ENCODE peak calls at places on chromosomes 12 and 14, in seven cellular contexts. One of them, this sample, is unnamed.

GRCh38 chr12:8644345-8645248 is 18.0 kb downstream of the MFAP5 start:
- DNase-seq in ELR: no peak
- DNase-seq in hippocampal formation: no peak
- DNase-seq in GM12865: peak; percentile 90
- DNase-seq in T follicular helper cell: peak; percentile 17
- DNase-seq in cardiac muscle cell: no peak
- DNase-seq in stimulated activated CD8-positive, alpha-beta memory T cell treated with anti-CD3 and anti-CD28 coated beads, Interleukin-15, amount 100 ng/mL, for 1 hour: peak; percentile 6
- DNase-seq in this sample: no peak

GRCh38 chr12:106188249-106188648 is 49.5 kb upstream of the NUAK1 start:
- DNase-seq in ELR: no peak
- DNase-seq in hippocampal formation: no peak
- DNase-seq in GM12865: no peak
- DNase-seq in T follicular helper cell: no peak
- DNase-seq in cardiac muscle cell: no peak
- DNase-seq in stimulated activated CD8-positive, alpha-beta memory T cell treated with anti-CD3 and anti-CD28 coated beads, Interleukin-15, amount 100 ng/mL, for 1 hour: no peak
- DNase-seq in this sample: no peak

GRCh38 chr12:30839643-30840190 is 85.0 kb upstream of the CAPRIN2 start:
- DNase-seq in ELR: no peak
- DNase-seq in hippocampal formation: no peak
- DNase-seq in GM12865: no peak
- DNase-seq in T follicular helper cell: no peak
- DNase-seq in cardiac muscle cell: peak; percentile 2
- DNase-seq in stimulated activated CD8-positive, alpha-beta memory T cell treated with anti-CD3 and anti-CD28 coated beads, Interleukin-15, amount 100 ng/mL, for 1 hour: no peak
- DNase-seq in this sample: no peak

GRCh38 chr14:104090071-104090748 is 4.7 kb downstream of the ASPG start:
- DNase-seq in ELR: no peak
- DNase-seq in hippocampal formation: no peak
- DNase-seq in GM12865: no peak
- DNase-seq in T follicular helper cell: no peak
- DNase-seq in cardiac muscle cell: no peak
- DNase-seq in stimulated activated CD8-positive, alpha-beta memory T cell treated with anti-CD3 and anti-CD28 coated beads, Interleukin-15, amount 100 ng/mL, for 1 hour: no peak
- DNase-seq in this sample: no peak

GRCh38 chr12:53533476-53533875 is 26.2 kb upstream of the NPFF start:
- DNase-seq in ELR: no peak
- DNase-seq in hippocampal formation: no peak
- DNase-seq in GM12865: no peak
- DNase-seq in T follicular helper cell: no peak
- DNase-seq in cardiac muscle cell: no peak
- DNase-seq in stimulated activated CD8-positive, alpha-beta memory T cell treated with anti-CD3 and anti-CD28 coated beads, Interleukin-15, amount 100 ng/mL, for 1 hour: no peak
- DNase-seq in this sample: no peak

GRCh38 chr12:108833757-108834472 is 23.5 kb downstream of the SSH1 start:
- DNase-seq in ELR: peak; percentile 61
- DNase-seq in hippocampal formation: peak; percentile 15
- DNase-seq in GM12865: no peak
- DNase-seq in T follicular helper cell: no peak
- DNase-seq in cardiac muscle cell: no peak
- DNase-seq in stimulated activated CD8-positive, alpha-beta memory T cell treated with anti-CD3 and anti-CD28 coated beads, Interleukin-15, amount 100 ng/mL, for 1 hour: no peak
- DNase-seq in this sample: no peak

GRCh38 chr14:56813143-56813551 is 2.9 kb upstream of the OTX2 start:
- DNase-seq in ELR: no peak
- DNase-seq in hippocampal formation: no peak
- DNase-seq in GM12865: no peak
- DNase-seq in T follicular helper cell: no peak
- DNase-seq in cardiac muscle cell: no peak
- DNase-seq in stimulated activated CD8-positive, alpha-beta memory T cell treated with anti-CD3 and anti-CD28 coated beads, Interleukin-15, amount 100 ng/mL, for 1 hour: no peak
- DNase-seq in this sample: no peak

GRCh38 chr12:65827827-65828231 is 3.5 kb downstream of the HMGA2 start:
- DNase-seq in ELR: peak; percentile 44
- DNase-seq in hippocampal formation: no peak
- DNase-seq in GM12865: no peak
- DNase-seq in T follicular helper cell: no peak
- DNase-seq in cardiac muscle cell: peak; percentile 20
- DNase-seq in stimulated activated CD8-positive, alpha-beta memory T cell treated with anti-CD3 and anti-CD28 coated beads, Interleukin-15, amount 100 ng/mL, for 1 hour: no peak
- DNase-seq in this sample: no peak

GRCh38 chr14:89813485-89814080 is 140.9 kb downstream of the EFCAB11 start:
- DNase-seq in ELR: peak; percentile 71
- DNase-seq in hippocampal formation: no peak
- DNase-seq in GM12865: no peak
- DNase-seq in T follicular helper cell: no peak
- DNase-seq in cardiac muscle cell: peak; percentile 42
- DNase-seq in stimulated activated CD8-positive, alpha-beta memory T cell treated with anti-CD3 and anti-CD28 coated beads, Interleukin-15, amount 100 ng/mL, for 1 hour: no peak
- DNase-seq in this sample: no peak

GRCh38 chr12:28708918-28709371 is 440.1 kb upstream of the FAR2 start:
- DNase-seq in ELR: no peak
- DNase-seq in hippocampal formation: no peak
- DNase-seq in GM12865: no peak
- DNase-seq in T follicular helper cell: no peak
- DNase-seq in cardiac muscle cell: no peak
- DNase-seq in stimulated activated CD8-positive, alpha-beta memory T cell treated with anti-CD3 and anti-CD28 coated beads, Interleukin-15, amount 100 ng/mL, for 1 hour: no peak
- DNase-seq in this sample: no peak

GRCh38 chr12:116048886-116049285 is 228.6 kb downstream of the MED13L start:
- DNase-seq in ELR: no peak
- DNase-seq in hippocampal formation: no peak
- DNase-seq in GM12865: peak; percentile 13
- DNase-seq in T follicular helper cell: no peak
- DNase-seq in cardiac muscle cell: no peak
- DNase-seq in stimulated activated CD8-positive, alpha-beta memory T cell treated with anti-CD3 and anti-CD28 coated beads, Interleukin-15, amount 100 ng/mL, for 1 hour: no peak
- DNase-seq in this sample: no peak

GRCh38 chr12:114391088-114391487 is 14.9 kb downstream of the TBX5 start:
- DNase-seq in ELR: no peak
- DNase-seq in hippocampal formation: no peak
- DNase-seq in GM12865: no peak
- DNase-seq in T follicular helper cell: no peak
- DNase-seq in cardiac muscle cell: no peak
- DNase-seq in stimulated activated CD8-positive, alpha-beta memory T cell treated with anti-CD3 and anti-CD28 coated beads, Interleukin-15, amount 100 ng/mL, for 1 hour: no peak
- DNase-seq in this sample: no peak

GRCh38 chr14:104048758-104049496 is 36.6 kb upstream of the ASPG start:
- DNase-seq in ELR: peak; percentile 5
- DNase-seq in hippocampal formation: no peak
- DNase-seq in GM12865: peak; percentile 37
- DNase-seq in T follicular helper cell: no peak
- DNase-seq in cardiac muscle cell: peak; percentile 13
- DNase-seq in stimulated activated CD8-positive, alpha-beta memory T cell treated with anti-CD3 and anti-CD28 coated beads, Interleukin-15, amount 100 ng/mL, for 1 hour: no peak
- DNase-seq in this sample: peak; percentile 26

GRCh38 chr12:110367209-110367864 is 36.2 kb downstream of the ANAPC7 start:
- DNase-seq in ELR: no peak
- DNase-seq in hippocampal formation: no peak
- DNase-seq in GM12865: no peak
- DNase-seq in T follicular helper cell: no peak
- DNase-seq in cardiac muscle cell: no peak
- DNase-seq in stimulated activated CD8-positive, alpha-beta memory T cell treated with anti-CD3 and anti-CD28 coated beads, Interleukin-15, amount 100 ng/mL, for 1 hour: no peak
- DNase-seq in this sample: no peak

GRCh38 chr12:92412931-92413685 is 267.5 kb upstream of the BTG1 start:
- DNase-seq in ELR: no peak
- DNase-seq in hippocampal formation: no peak
- DNase-seq in GM12865: no peak
- DNase-seq in T follicular helper cell: no peak
- DNase-seq in cardiac muscle cell: no peak
- DNase-seq in stimulated activated CD8-positive, alpha-beta memory T cell treated with anti-CD3 and anti-CD28 coated beads, Interleukin-15, amount 100 ng/mL, for 1 hour: no peak
- DNase-seq in this sample: no peak

GRCh38 chr14:91115986-91116385 is 2.1 kb downstream of the DGLUCY start:
- DNase-seq in ELR: peak; percentile 5
- DNase-seq in hippocampal formation: no peak
- DNase-seq in GM12865: no peak
- DNase-seq in T follicular helper cell: no peak
- DNase-seq in cardiac muscle cell: no peak
- DNase-seq in stimulated activated CD8-positive, alpha-beta memory T cell treated with anti-CD3 and anti-CD28 coated beads, Interleukin-15, amount 100 ng/mL, for 1 hour: no peak
- DNase-seq in this sample: no peak

GRCh38 chr12:18683603-18684002 is 54.2 kb downstream of the PLCZ1 start:
- DNase-seq in ELR: peak; percentile 69
- DNase-seq in hippocampal formation: no peak
- DNase-seq in GM12865: no peak
- DNase-seq in T follicular helper cell: no peak
- DNase-seq in cardiac muscle cell: no peak
- DNase-seq in stimulated activated CD8-positive, alpha-beta memory T cell treated with anti-CD3 and anti-CD28 coated beads, Interleukin-15, amount 100 ng/mL, for 1 hour: no peak
- DNase-seq in this sample: no peak

GRCh38 chr12:120696599-120696998 is 9.7 kb downstream of the MLEC start:
- DNase-seq in ELR: no peak
- DNase-seq in hippocampal formation: no peak
- DNase-seq in GM12865: no peak
- DNase-seq in T follicular helper cell: no peak
- DNase-seq in cardiac muscle cell: no peak
- DNase-seq in stimulated activated CD8-positive, alpha-beta memory T cell treated with anti-CD3 and anti-CD28 coated beads, Interleukin-15, amount 100 ng/mL, for 1 hour: no peak
- DNase-seq in this sample: no peak

GRCh38 chr12:124567035-124567672 is at the start of gene NCOR2:
- DNase-seq in ELR: peak; percentile 49
- DNase-seq in hippocampal formation: no peak
- DNase-seq in GM12865: peak; percentile 71
- DNase-seq in T follicular helper cell: peak; percentile 27
- DNase-seq in cardiac muscle cell: peak; percentile 56
- DNase-seq in stimulated activated CD8-positive, alpha-beta memory T cell treated with anti-CD3 and anti-CD28 coated beads, Interleukin-15, amount 100 ng/mL, for 1 hour: peak; percentile 5
- DNase-seq in this sample: no peak

GRCh38 chr12:67989184-67989965 is at the start of gene IFNG-AS1:
- DNase-seq in ELR: no peak
- DNase-seq in hippocampal formation: no peak
- DNase-seq in GM12865: peak; percentile 77
- DNase-seq in T follicular helper cell: peak; percentile 1
- DNase-seq in cardiac muscle cell: no peak
- DNase-seq in stimulated activated CD8-positive, alpha-beta memory T cell treated with anti-CD3 and anti-CD28 coated beads, Interleukin-15, amount 100 ng/mL, for 1 hour: no peak
- DNase-seq in this sample: no peak

GRCh38 chr12:47272412-47273190 is 192.8 kb upstream of the AMIGO2 start:
- DNase-seq in ELR: peak; percentile 36
- DNase-seq in hippocampal formation: no peak
- DNase-seq in GM12865: no peak
- DNase-seq in T follicular helper cell: no peak
- DNase-seq in cardiac muscle cell: no peak
- DNase-seq in stimulated activated CD8-positive, alpha-beta memory T cell treated with anti-CD3 and anti-CD28 coated beads, Interleukin-15, amount 100 ng/mL, for 1 hour: no peak
- DNase-seq in this sample: no peak